ENCODE peak calls at places on chromosomes 13 and 19, in ten cellular contexts. S is tibial artery, Z is kidney, R is Peyer's patch, A is left ventricle myocardium inferior, I is right lobe of liver, N is mucosa of descending colon, F is fibroblast of lung, E is neural progenitor cell, O is upper lobe of left lung. J is an unnamed sample. For H3K4me1, the result is how much of the 10 kb centered on the place peaks cover.

GRCh38 chr13:104586010-104586746 is 1520.0 kb upstream of the SLC10A2 start:
- DNase-seq in R (no peak), O (no peak), A (no peak), N (no peak), S (no peak), I (no peak), F (peak), E (no peak), Z (no peak), J (no peak)

GRCh38 chr13:98664510-98664909 is 87.6 kb upstream of the STK24 start:
- DNase-seq in S (no peak), A (no peak), R (no peak), F (no peak), O (no peak), E (no peak), N (no peak), I (no peak), Z (no peak), J (no peak)

GRCh38 chr19:19866599-19867248 is 1.0 kb downstream of the ZNF253 start:
- DNase-seq in A (no peak), F (peak), Z (no peak), O (no peak), N (peak), S (no peak), I (no peak), E (peak), R (peak), J (peak)

GRCh38 chr13:75480691-75481175 is 1.2 kb downstream of the TBC1D4 start:
- DNase-seq in N (peak), R (no peak), E (peak), A (peak), Z (peak), I (peak), O (peak), F (peak), S (peak), J (peak)

GRCh38 chr19:5985098-5985783 is 7.3 kb upstream of the RANBP3 start:
- DNase-seq in S (no peak), A (no peak), R (no peak), F (peak), Z (no peak), O (no peak), I (no peak), N (no peak), E (no peak), J (no peak)

GRCh38 chr19:39408392-39409206 is 2.0 kb downstream of the ZFP36 start:
- DNase-seq in N (peak), I (peak), E (peak), F (peak), A (no peak), O (peak), S (no peak), Z (peak), R (no peak), J (no peak)

GRCh38 chr13:46656786-46657185 is 103.8 kb downstream of the LRCH1 start:
- DNase-seq in E (no peak), F (no peak), I (no peak), A (no peak), Z (no peak), N (no peak), O (no peak), R (no peak), S (no peak), J (no peak)

GRCh38 chr19:4675346-4675745 is 5.2 kb upstream of the MYDGF start:
- DNase-seq in S (no peak), R (no peak), A (no peak), Z (no peak), E (no peak), N (no peak), O (no peak), F (no peak), I (no peak), J (no peak)

GRCh38 chr19:15649526-15649925 is 8.8 kb downstream of the CYP4F3 start:
- DNase-seq in F (no peak), R (no peak), O (no peak), A (no peak), S (no peak), N (no peak), E (no peak), Z (no peak), I (no peak), J (no peak)

GRCh38 chr13:112781881-112782361 is 92.1 kb downstream of the ATP11A start:
- DNase-seq in R (no peak), E (no peak), Z (no peak), S (no peak), I (no peak), N (no peak), F (peak), A (peak), O (no peak), J (no peak)

GRCh38 chr13:113625965-113626661 is 31.9 kb downstream of the ATP4B start:
- DNase-seq in O (no peak), I (no peak), A (peak), Z (peak), E (no peak), N (no peak), R (no peak), F (peak), S (no peak), J (no peak)

GRCh38 chr19:40662925-40663711 is 27.3 kb downstream of the NUMBL start:
- DNase-seq in R (peak), E (peak), F (peak), A (peak), O (peak), I (peak), Z (peak), S (peak), N (peak), J (peak)

GRCh38 chr19:1080360-1081161 is 13.6 kb downstream of the ARHGAP45 start:
- DNase-seq in O (peak), S (no peak), I (no peak), Z (peak), F (no peak), R (no peak), E (no peak), A (no peak), N (peak), J (no peak)

GRCh38 chr19:685457-685931 is 9.3 kb downstream of the FSTL3 start:
- DNase-seq in A (no peak), O (peak), S (no peak), E (no peak), N (no peak), F (no peak), I (no peak), Z (peak), R (no peak), J (no peak)

GRCh38 chr19:43725468-43725867 is 9.6 kb downstream of the IRGC start:
- DNase-seq in N (no peak), R (no peak), E (no peak), I (no peak), S (no peak), A (no peak), O (no peak), F (no peak), Z (no peak), J (no peak)

DNA sequence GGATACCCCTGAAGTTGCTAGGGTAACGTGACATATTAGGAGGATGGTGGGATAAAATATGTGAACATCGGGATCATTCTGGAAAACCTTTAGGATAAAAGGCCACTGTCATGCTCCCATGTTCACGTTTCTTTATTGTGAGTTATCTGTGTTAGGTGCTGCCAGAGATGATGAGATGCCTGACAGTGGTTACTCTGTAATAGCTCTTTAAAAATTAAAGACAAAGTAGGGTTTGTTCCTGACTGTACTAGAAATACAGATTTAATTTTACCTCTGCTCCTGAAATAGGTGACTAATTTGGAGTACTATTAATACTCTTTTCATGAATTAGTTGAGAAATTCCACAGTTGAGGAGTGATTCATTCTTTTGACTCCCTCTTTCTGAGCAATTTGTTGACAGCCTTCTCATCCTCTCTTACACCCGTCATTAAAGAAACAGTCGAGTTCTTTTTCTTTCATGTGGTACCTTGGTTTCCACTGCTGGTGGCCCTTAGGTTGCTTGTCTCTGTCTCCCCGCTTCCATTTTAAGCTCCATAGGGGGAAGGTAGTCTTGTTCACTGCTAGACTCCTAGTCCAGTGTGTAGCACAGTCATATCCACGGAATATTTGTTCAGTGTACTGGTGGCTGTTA is 28.4 kb downstream of the SAE1 start:
- DNase-seq in N (no peak), R (no peak), O (no peak), Z (no peak), F (peak), I (no peak), A (no peak), E (no peak), S (no peak), J (no peak)
- H3K4me1 ChIP-seq in N (under half), R (under half), O (under half), Z (under half), F (under half), I (under half), A (half or more), E (under half), S (under half), J (under half)

GRCh38 chr19:13781547-13781946 is 7.3 kb downstream of the C19orf53 start:
- DNase-seq in N (peak), A (peak), F (peak), I (no peak), E (peak), Z (peak), R (peak), S (peak), O (no peak), J (no peak)
- H3K4me3 ChIP-seq in N (no peak), A (no peak), F (no peak), I (no peak), E (no peak), Z (no peak), R (no peak), S (no peak), O (no peak), J (no peak)

GRCh38 chr19:17716309-17716929 is 2.9 kb upstream of the MAP1S start:
- DNase-seq in I (no peak), E (no peak), Z (no peak), N (no peak), A (no peak), O (no peak), F (no peak), S (no peak), R (no peak), J (no peak)
- TF ChIP-seq CTCF in I (no peak), E (peak), Z (no peak), N (no peak), A (no peak), O (no peak), F (no peak), S (no peak), R (no peak), J (no peak)

DNA sequence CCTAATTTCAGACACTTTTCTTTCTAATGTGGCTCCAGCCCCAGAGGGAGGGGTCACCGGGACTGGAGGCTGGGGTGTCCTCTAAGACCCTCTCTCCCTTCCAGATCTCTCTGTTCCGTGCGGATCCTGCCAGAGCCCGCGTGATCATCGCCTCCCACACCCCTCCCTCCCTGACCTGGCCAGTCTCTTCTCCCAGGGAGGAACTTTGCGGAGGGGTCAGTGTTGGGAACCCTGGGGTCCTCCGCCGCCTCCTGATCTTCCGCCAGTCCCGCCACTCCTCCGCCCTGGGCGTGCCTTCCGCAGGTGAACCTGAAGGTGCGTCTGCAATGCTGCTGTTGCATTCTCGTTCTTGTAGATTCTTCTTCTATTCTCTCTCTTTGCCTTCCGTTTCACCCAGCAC is 9.1 kb downstream of the SOX21 start:
- DNase-seq in F (no peak), N (no peak), E (no peak), Z (no peak), R (no peak), O (peak), I (no peak), S (no peak), A (no peak), J (no peak)
- H3K4me1 ChIP-seq in F (under half), N (under half), E (under half), Z (under half), R (under half), O (under half), I (under half), S (under half), A (under half), J (under half)

GRCh38 chr13:69956343-69956742 is 151.3 kb upstream of the ATXN8OS start:
- DNase-seq in F (no peak), N (no peak), I (no peak), A (no peak), O (no peak), Z (no peak), S (no peak), R (no peak), E (no peak), J (no peak)

DNA sequence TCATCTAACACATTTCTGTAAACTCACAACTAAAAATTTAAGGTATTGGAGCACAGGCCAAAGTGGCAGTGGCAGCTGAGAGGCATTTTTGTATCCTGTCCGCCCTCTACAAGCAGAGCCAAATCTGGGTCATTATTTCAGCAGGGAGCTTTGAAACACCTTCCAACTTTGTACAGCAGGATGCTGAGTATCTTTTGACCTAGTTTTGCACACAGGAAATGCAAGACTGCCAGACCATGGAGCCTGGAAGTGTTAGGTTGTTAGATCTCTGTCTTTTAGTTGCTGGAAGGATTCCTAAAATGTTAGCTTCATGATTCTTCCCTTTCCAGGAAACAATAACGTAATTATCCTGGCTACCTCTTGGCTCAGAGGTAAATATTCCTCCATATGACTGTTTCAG is 148.6 kb upstream of the ATXN8OS start:
- DNase-seq in R (no peak), Z (no peak), S (no peak), A (no peak), O (no peak), F (no peak), I (no peak), N (no peak), E (no peak), J (no peak)
- H3K4me3 ChIP-seq in R (no peak), Z (no peak), S (no peak), A (no peak), O (no peak), F (no peak), I (no peak), N (no peak), E (no peak), J (no peak)

DNA sequence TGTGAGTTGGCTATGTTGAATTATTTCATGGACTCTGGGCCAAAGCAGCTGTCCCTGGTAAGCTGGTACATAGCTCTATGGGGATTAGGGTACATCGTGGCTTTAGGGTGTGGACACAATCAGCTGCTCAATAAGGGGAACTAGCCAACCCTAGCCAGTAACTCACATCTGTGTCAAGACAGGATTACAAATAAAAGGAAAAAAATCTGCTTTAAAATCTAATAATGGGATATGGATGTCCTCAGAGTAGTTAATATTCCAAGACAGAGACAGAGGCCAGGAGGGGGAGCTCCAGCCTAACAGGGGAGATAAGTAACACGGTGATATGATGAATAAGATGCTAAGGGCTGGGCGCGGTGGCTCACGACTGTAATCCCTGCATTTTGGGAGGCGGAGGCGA is 21.1 kb upstream of the ZNF766 start:
- DNase-seq in E (peak), S (no peak), O (no peak), Z (no peak), R (peak), I (peak), A (peak), F (peak), N (peak), J (peak)
- TF ChIP-seq CTCF in E (peak), S (peak), O (peak), Z (peak), R (peak), I (peak), A (peak), F (peak), N (no peak), J (peak)

GRCh38 chr13:73778242-73778864 is 355.9 kb downstream of the KLF12 start:
- DNase-seq in F (no peak), I (no peak), N (no peak), A (no peak), E (no peak), S (no peak), R (no peak), Z (peak), O (peak), J (peak)
- H3K4me1 ChIP-seq in F (under half), I (under half), N (under half), A (under half), E (under half), S (under half), R (under half), Z (under half), O (under half), J (under half)